ENCODE peak calls at places on chromosome X, in ten cellular contexts. J is esophagus muscularis mucosa; T is tibial artery; D is CD8-positive, alpha-beta T cell; P is lower lobe of right lung; U is fibroblast of lung; S is PC-3; F is sigmoid colon; H is left ventricle myocardium inferior; E is pancreas. V is an unnamed sample. For H3K4me1, the result is how much of the 10 kb centered on the place peaks cover.

GRCh38 chrX:2284601-2285000 is 216.2 kb downstream of the DHRSX start:
- DNase-seq in J (no peak), T (no peak), D (no peak), P (no peak), U (no peak), S (no peak), F (no peak), H (no peak), E (no peak), V (no peak)

GRCh38 chrX:78945186-78945912 is at the start of gene P2RY10:
- DNase-seq in J (no peak), T (no peak), D (peak), P (no peak), U (no peak), S (no peak), F (no peak), H (no peak), E (no peak), V (peak)

GRCh38 chrX:2272337-2272736 is 228.4 kb downstream of the DHRSX start:
- DNase-seq in J (no peak), T (no peak), D (no peak), P (no peak), U (no peak), S (no peak), F (no peak), H (no peak), E (no peak), V (no peak)

GRCh38 chrX:30875957-30876356 is 13.1 kb downstream of the TAB3 start:
- DNase-seq in J (no peak), T (no peak), D (no peak), P (no peak), U (peak), S (peak), F (no peak), H (no peak), E (no peak), V (no peak)

GRCh38 chrX:79623098-79623762 is 256.1 kb upstream of the ITM2A start:
- DNase-seq in J (no peak), T (no peak), D (no peak), P (no peak), U (no peak), S (no peak), F (no peak), H (no peak), E (no peak), V (peak)

GRCh38 chrX:71225661-71226060 is 2.6 kb downstream of the GJB1 start:
- DNase-seq in J (no peak), T (no peak), D (no peak), P (no peak), U (no peak), S (peak), F (no peak), H (no peak), E (no peak), V (no peak)

GRCh38 chrX:45191820-45192409 is 8.8 kb downstream of the DIPK2B start:
- DNase-seq in J (no peak), T (no peak), D (no peak), P (no peak), U (peak), S (peak), F (no peak), H (no peak), E (no peak), V (no peak)

GRCh38 chrX:109125304-109125703 is 356.6 kb downstream of the GUCY2F start:
- DNase-seq in J (no peak), T (no peak), D (no peak), P (no peak), U (no peak), S (no peak), F (no peak), H (no peak), E (no peak), V (no peak)

GRCh38 chrX:13220916-13221315 is 98.9 kb downstream of the ATXN3L start:
- DNase-seq in J (no peak), T (no peak), D (no peak), P (no peak), U (peak), S (peak), F (no peak), H (no peak), E (no peak), V (peak)

GRCh38 chrX:15207384-15207783 is 62.5 kb downstream of the ASB9 start:
- DNase-seq in J (no peak), T (no peak), D (no peak), P (no peak), U (no peak), S (peak), F (no peak), H (no peak), E (no peak), V (no peak)

GRCh38 chrX:106144755-106145639 is 23.1 kb upstream of the PWWP3B start:
- DNase-seq in J (no peak), T (no peak), D (no peak), P (no peak), U (peak), S (no peak), F (no peak), H (peak), E (peak), V (no peak)

GRCh38 chrX:43741843-43742573 is 85.9 kb downstream of the MAOA start:
- DNase-seq in J (no peak), T (peak), D (no peak), P (no peak), U (peak), S (peak), F (no peak), H (no peak), E (no peak), V (no peak)

GRCh38 chrX:71253253-71254091 is 468 bp downstream of the ZMYM3 start:
- DNase-seq in J (no peak), T (no peak), D (no peak), P (peak), U (peak), S (peak), F (no peak), H (peak), E (peak), V (peak)

GRCh38 chrX:123590842-123591491 is 141.9 kb downstream of the THOC2 start:
- DNase-seq in J (no peak), T (no peak), D (no peak), P (no peak), U (peak), S (peak), F (no peak), H (no peak), E (no peak), V (no peak)

GRCh38 chrX:13009844-13010243 is 34.6 kb downstream of the FAM9C start:
- DNase-seq in J (no peak), T (no peak), D (no peak), P (no peak), U (peak), S (peak), F (no peak), H (no peak), E (no peak), V (no peak)

GRCh38 chrX:7801706-7802105 is 41.3 kb upstream of the VCX start:
- DNase-seq in J (no peak), T (no peak), D (no peak), P (no peak), U (no peak), S (no peak), F (no peak), H (no peak), E (no peak), V (no peak)

GRCh38 chrX:109345866-109346265 is 136.0 kb downstream of the GUCY2F start:
- DNase-seq in J (no peak), T (no peak), D (no peak), P (no peak), U (no peak), S (no peak), F (no peak), H (no peak), E (no peak), V (no peak)

GRCh38 chrX:10577863-10578262 is 42.5 kb downstream of the MID1 start:
- DNase-seq in J (no peak), T (no peak), D (no peak), P (no peak), U (no peak), S (no peak), F (no peak), H (no peak), E (no peak), V (no peak)

GRCh38 chrX:110086916-110087484 is 84.1 kb downstream of the TMEM164 start:
- DNase-seq in J (no peak), T (no peak), D (no peak), P (no peak), U (peak), S (peak), F (no peak), H (no peak), E (no peak), V (no peak)

GRCh38 chrX:100654256-100654655 is 10.3 kb downstream of the SRPX2 start:
- DNase-seq in J (no peak), T (no peak), D (no peak), P (no peak), U (no peak), S (peak), F (no peak), H (no peak), E (no peak), V (no peak)

GRCh38 chrX:2464677-2465166 is 36.1 kb downstream of the DHRSX start:
- DNase-seq in J (no peak), T (no peak), D (no peak), P (peak), U (peak), S (no peak), F (no peak), H (no peak), E (no peak), V (no peak)

DNA sequence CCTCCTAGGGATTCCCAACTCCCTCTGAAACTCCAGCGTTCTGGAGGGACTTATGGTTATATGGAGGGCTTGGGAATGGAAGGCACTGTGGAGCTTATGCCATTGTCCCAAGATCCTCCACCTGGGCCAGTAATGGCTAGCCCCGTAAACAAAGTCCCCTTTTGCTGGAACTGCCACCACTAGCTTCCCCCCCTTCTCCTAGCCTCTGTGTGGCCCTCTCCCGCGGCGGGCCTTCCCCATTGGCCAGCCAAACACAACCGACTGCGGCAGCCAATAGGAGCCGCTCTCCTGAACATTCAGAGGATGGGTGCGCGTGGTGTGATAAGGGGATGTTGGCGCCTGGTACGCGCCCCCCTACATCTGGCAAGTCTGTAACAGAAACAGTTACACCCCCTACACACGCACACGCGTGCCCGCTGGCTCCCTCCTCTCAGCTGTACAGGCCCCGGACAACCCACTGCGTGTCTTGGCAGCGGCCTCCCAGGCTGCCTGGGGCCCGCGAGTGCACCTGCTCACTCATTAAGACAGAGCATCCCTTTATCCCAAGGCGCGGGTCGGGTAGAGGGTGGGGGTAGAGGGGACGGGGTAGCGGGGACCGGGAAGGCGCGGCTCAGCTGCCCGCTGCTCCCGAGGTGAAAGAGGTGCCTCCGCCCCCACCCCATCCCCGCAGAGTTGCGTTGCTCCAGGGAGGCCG is 863 bp upstream of the RAB33A start:
- DNase-seq in J (no peak), T (no peak), D (peak), P (peak), U (peak), S (no peak), F (no peak), H (peak), E (no peak), V (peak)
- H3K4me3 ChIP-seq in J (peak), T (peak), D (peak), P (peak), U (peak), S (peak), F (peak), H (peak), E (peak), V (no peak)

DNA sequence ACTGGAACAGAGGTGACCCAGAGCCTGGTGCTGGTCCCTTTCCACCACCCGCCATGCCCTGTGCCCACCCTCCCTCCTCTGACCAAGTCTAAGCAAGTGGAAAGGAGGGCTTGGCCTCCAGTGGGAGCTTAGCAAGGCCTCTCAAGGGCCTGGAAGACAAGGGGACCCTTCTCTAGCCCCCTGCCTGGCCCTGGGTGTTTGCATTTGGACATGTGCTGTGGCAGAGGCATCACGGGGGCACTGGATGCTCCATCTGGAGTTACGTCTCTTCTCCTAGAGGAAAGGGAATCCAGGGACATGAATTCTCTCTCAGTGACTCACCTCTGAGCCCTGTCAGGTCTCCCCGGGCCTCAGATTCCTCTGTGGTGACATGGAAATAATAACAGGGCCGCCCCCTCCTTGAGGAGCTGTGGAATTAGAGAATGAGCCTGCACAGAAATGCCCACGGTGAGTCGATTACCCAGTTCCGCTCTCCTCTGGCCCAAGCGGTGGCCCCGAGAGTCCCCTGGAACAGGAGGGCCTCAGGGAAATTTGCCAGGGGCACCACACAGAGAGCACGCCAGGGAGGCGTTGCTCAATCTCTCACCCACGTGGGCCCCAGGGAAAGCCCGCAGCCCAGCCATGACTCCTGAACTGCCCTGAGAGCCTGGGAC is 189.7 kb downstream of the BCOR start:
- DNase-seq in J (no peak), T (peak), D (no peak), P (peak), U (peak), S (peak), F (peak), H (peak), E (peak), V (peak)
- H3K4me1 ChIP-seq in J (under half), T (under half), D (under half), P (under half), U (under half), S (half or more), F (under half), H (under half), E (under half), V (under half)

GRCh38 chrX:125131146-125131545 is 188.5 kb upstream of the TEX13C start:
- DNase-seq in J (no peak), T (no peak), D (no peak), P (no peak), U (no peak), S (peak), F (no peak), H (no peak), E (no peak), V (no peak)
- TF ChIP-seq CTCF in J (no peak), T (no peak), D (no peak), P (peak), U (no peak), S (peak), F (no peak), H (no peak), E (no peak), V (no peak)

DNA sequence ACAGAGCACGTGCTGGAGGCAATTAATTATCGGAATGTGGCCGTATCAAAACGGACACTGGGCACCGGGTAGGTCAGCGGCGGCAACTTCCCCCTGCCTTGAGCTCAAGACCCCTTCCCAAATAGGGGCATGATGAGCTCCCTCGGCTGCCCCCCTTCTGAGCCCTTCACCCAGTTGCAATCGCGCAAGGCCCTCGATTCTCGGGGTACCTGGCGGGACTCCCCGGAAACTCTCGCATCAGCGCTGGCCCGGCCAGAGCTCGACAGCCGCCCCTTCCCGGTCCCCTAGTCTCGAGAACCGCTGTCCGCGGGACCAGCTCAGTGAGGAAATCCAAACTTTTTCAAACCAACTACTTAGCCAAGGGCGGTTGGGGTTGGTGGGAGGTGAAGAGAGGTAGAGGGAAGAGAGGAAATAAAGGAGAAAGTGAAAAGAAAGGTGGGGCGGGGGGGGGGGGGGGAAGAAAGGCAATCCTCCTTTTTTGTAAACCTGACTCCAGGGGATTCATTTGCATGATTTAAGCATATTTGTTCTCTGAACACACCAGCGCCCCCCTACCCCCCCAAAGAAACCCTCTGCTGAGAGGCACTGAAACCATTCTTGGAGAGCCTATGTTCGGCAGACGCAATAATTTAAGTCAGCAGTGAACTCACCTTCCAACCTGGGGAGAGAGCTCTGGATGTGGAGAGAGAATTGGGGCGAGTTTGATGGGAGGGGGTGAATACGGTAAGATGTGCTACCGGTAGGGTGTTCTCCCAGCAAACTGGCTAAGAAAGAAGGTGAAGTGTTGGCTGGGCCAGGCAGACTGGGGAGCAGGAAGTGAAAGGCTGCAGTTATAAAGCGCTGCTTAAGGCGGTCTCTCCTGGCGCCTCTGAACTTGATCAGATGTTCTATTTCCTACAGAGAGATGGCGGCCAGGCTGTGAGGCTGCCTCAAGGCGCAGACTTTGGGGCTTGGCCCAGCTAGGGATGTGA is 2.0 kb upstream of the ZIC3 start:
- DNase-seq in J (no peak), T (no peak), D (no peak), P (no peak), U (no peak), S (no peak), F (no peak), H (no peak), E (no peak), V (no peak)
- H3K4me3 ChIP-seq in J (no peak), T (no peak), D (no peak), P (no peak), U (no peak), S (no peak), F (no peak), H (no peak), E (no peak), V (no peak)

GRCh38 chrX:136767104-136767941 is 13.4 kb downstream of the ARHGEF6 start:
- DNase-seq in J (no peak), T (peak), D (peak), P (peak), U (peak), S (peak), F (peak), H (peak), E (peak), V (peak)
- H3K4me1 ChIP-seq in J (under half), T (under half), D (half or more), P (under half), U (under half), S (under half), F (under half), H (under half), E (under half), V (under half)

GRCh38 chrX:148573119-148573518 is 72.7 kb downstream of the AFF2 start:
- DNase-seq in J (no peak), T (no peak), D (no peak), P (no peak), U (no peak), S (no peak), F (no peak), H (no peak), E (no peak), V (no peak)
- TF ChIP-seq CTCF in J (no peak), T (no peak), D (no peak), P (no peak), U (no peak), S (no peak), F (no peak), H (no peak), E (no peak), V (no peak)

GRCh38 chrX:1223253-1223621 is 10.8 kb upstream of the CRLF2 start:
- DNase-seq in J (no peak), T (no peak), D (no peak), P (no peak), U (no peak), S (no peak), F (no peak), H (no peak), E (no peak), V (no peak)
- H3K4me3 ChIP-seq in J (no peak), T (no peak), D (no peak), P (no peak), U (no peak), S (no peak), F (no peak), H (no peak), E (no peak), V (no peak)

GRCh38 chrX:72271091-72271490 is 6.0 kb downstream of the RPS4X start:
- DNase-seq in J (no peak), T (no peak), D (no peak), P (no peak), U (no peak), S (no peak), F (no peak), H (no peak), E (no peak), V (no peak)
- H3K4me1 ChIP-seq in J (under half), T (under half), D (under half), P (under half), U (under half), S (half or more), F (under half), H (under half), E (under half), V (under half)